ENCODE peak calls at places on chromosomes 11 and 22, in six cellular contexts. S is A549; L is fibroblast of gingiva; E is HEK293T; V is stimulated activated CD4-positive, alpha-beta T cell treated with anti-CD3 and anti-CD28 coated beads, Interleukin-4, amount 100 ng/mL, for 48 hours; Y is NCI-H2227 treated with DMSO at 0.1 percent for 48 hours. B is an unnamed sample.

GRCh38 chr11:67649634-67650540 is 643 bp downstream of the ACY3 start:
- DNase-seq in S (no peak), L (no peak), E (no peak), V (no peak), Y (peak), B (no peak)

GRCh38 chr22:19764050-19764593 is 3.5 kb downstream of the TBX1 start:
- DNase-seq in S (no peak), L (no peak), E (no peak), V (no peak), Y (no peak), B (no peak)

GRCh38 chr11:119473226-119473625 is 50.3 kb upstream of the THY1 start:
- DNase-seq in S (no peak), L (no peak), E (no peak), V (no peak), Y (no peak), B (no peak)

GRCh38 chr11:93821617-93822016 is 28.8 kb downstream of the VSTM5 start:
- DNase-seq in S (no peak), L (no peak), E (no peak), V (no peak), Y (no peak), B (no peak)

GRCh38 chr22:22748297-22748743 is 103.9 kb downstream of the GGTLC2 start:
- DNase-seq in S (peak), L (peak), E (peak), V (peak), Y (no peak), B (peak)

GRCh38 chr22:37163096-37163489 is 13.4 kb upstream of the IL2RB start:
- DNase-seq in S (no peak), L (no peak), E (no peak), V (no peak), Y (no peak), B (no peak)

GRCh38 chr11:10528121-10528520 is 12.9 kb downstream of the RNF141 start:
- DNase-seq in S (no peak), L (peak), E (no peak), V (no peak), Y (no peak), B (no peak)

GRCh38 chr11:61022311-61023085 is 51.0 kb downstream of the CD6 start:
- DNase-seq in S (no peak), L (no peak), E (no peak), V (no peak), Y (no peak), B (no peak)

GRCh38 chr11:15665368-15665871 is 550.7 kb downstream of the INSC start:
- DNase-seq in S (peak), L (no peak), E (no peak), V (no peak), Y (no peak), B (peak)